ENCODE peak calls at places on chromosomes 1 and 21, in nine cellular contexts. One of them, this sample, is unnamed.

GRCh38 chr1:192489748-192490147 is 85.8 kb upstream of the RGS1 start:
- DNase-seq in thoracic aorta: peak
- DNase-seq in CD4-positive, alpha-beta T cell: peak
- DNase-seq in heart right ventricle: peak
- DNase-seq in breast epithelium: peak
- DNase-seq in Panc1: no peak
- DNase-seq in brain microvascular endothelial cell: peak
- DNase-seq in lung: no peak
- DNase-seq in GM23338: peak
- DNase-seq in this sample: no peak

GRCh38 chr1:3466366-3467075 is 12.1 kb downstream of the ARHGEF16 start:
- DNase-seq in GM23338: no peak
- DNase-seq in CD4-positive, alpha-beta T cell: no peak
- DNase-seq in brain microvascular endothelial cell: no peak
- DNase-seq in Panc1: no peak
- DNase-seq in lung: no peak
- DNase-seq in breast epithelium: no peak
- DNase-seq in heart right ventricle: no peak
- DNase-seq in thoracic aorta: no peak
- DNase-seq in this sample: peak

GRCh38 chr21:42317341-42317741 is 2.1 kb upstream of the TFF3 start:
- DNase-seq in lung: no peak
- DNase-seq in thoracic aorta: no peak
- DNase-seq in Panc1: no peak
- DNase-seq in heart right ventricle: no peak
- DNase-seq in brain microvascular endothelial cell: no peak
- DNase-seq in CD4-positive, alpha-beta T cell: no peak
- DNase-seq in breast epithelium: no peak
- DNase-seq in GM23338: no peak
- DNase-seq in this sample: no peak

GRCh38 chr1:60923287-60924110 is 158.9 kb upstream of the NFIA start:
- DNase-seq in brain microvascular endothelial cell: no peak
- DNase-seq in thoracic aorta: no peak
- DNase-seq in CD4-positive, alpha-beta T cell: no peak
- DNase-seq in lung: no peak
- DNase-seq in Panc1: no peak
- DNase-seq in heart right ventricle: no peak
- DNase-seq in GM23338: no peak
- DNase-seq in breast epithelium: no peak
- DNase-seq in this sample: no peak

GRCh38 chr1:167516404-167517388 is 1.6 kb downstream of the CD247 start:
- DNase-seq in GM23338: no peak
- DNase-seq in lung: no peak
- DNase-seq in CD4-positive, alpha-beta T cell: peak
- DNase-seq in Panc1: no peak
- DNase-seq in thoracic aorta: no peak
- DNase-seq in heart right ventricle: no peak
- DNase-seq in brain microvascular endothelial cell: no peak
- DNase-seq in breast epithelium: no peak
- DNase-seq in this sample: no peak

GRCh38 chr1:206513312-206514111 is 6.2 kb downstream of the RASSF5 start:
- DNase-seq in CD4-positive, alpha-beta T cell: no peak
- DNase-seq in brain microvascular endothelial cell: peak
- DNase-seq in heart right ventricle: peak
- DNase-seq in thoracic aorta: peak
- DNase-seq in lung: no peak
- DNase-seq in GM23338: no peak
- DNase-seq in Panc1: no peak
- DNase-seq in breast epithelium: no peak
- DNase-seq in this sample: peak

GRCh38 chr1:215768303-215768702 is 201.2 kb downstream of the KCTD3 start:
- DNase-seq in breast epithelium: no peak
- DNase-seq in GM23338: no peak
- DNase-seq in heart right ventricle: no peak
- DNase-seq in thoracic aorta: no peak
- DNase-seq in brain microvascular endothelial cell: no peak
- DNase-seq in Panc1: no peak
- DNase-seq in CD4-positive, alpha-beta T cell: no peak
- DNase-seq in lung: no peak
- DNase-seq in this sample: no peak

GRCh38 chr1:207814469-207814868 is 62.6 kb downstream of the CD46 start:
- DNase-seq in Panc1: no peak
- DNase-seq in breast epithelium: no peak
- DNase-seq in brain microvascular endothelial cell: no peak
- DNase-seq in GM23338: no peak
- DNase-seq in lung: no peak
- DNase-seq in heart right ventricle: no peak
- DNase-seq in thoracic aorta: no peak
- DNase-seq in CD4-positive, alpha-beta T cell: no peak
- DNase-seq in this sample: no peak

GRCh38 chr1:154992721-154993571 is 440 bp upstream of the LENEP start:
- DNase-seq in Panc1: no peak
- DNase-seq in brain microvascular endothelial cell: peak
- DNase-seq in thoracic aorta: no peak
- DNase-seq in GM23338: peak
- DNase-seq in breast epithelium: no peak
- DNase-seq in heart right ventricle: no peak
- DNase-seq in lung: no peak
- DNase-seq in CD4-positive, alpha-beta T cell: no peak
- DNase-seq in this sample: peak

GRCh38 chr1:59150537-59151386 is 146.1 kb upstream of the FGGY start:
- DNase-seq in brain microvascular endothelial cell: peak
- DNase-seq in breast epithelium: peak
- DNase-seq in Panc1: peak
- DNase-seq in heart right ventricle: peak
- DNase-seq in lung: peak
- DNase-seq in thoracic aorta: peak
- DNase-seq in GM23338: no peak
- DNase-seq in CD4-positive, alpha-beta T cell: no peak
- DNase-seq in this sample: no peak

GRCh38 chr1:152047607-152047953 is 10.8 kb upstream of the S100A11 start:
- DNase-seq in Panc1: no peak
- DNase-seq in heart right ventricle: peak
- DNase-seq in thoracic aorta: peak
- DNase-seq in lung: no peak
- DNase-seq in GM23338: no peak
- DNase-seq in breast epithelium: peak
- DNase-seq in brain microvascular endothelial cell: no peak
- DNase-seq in CD4-positive, alpha-beta T cell: peak
- DNase-seq in this sample: no peak

GRCh38 chr1:170539154-170539553 is 7.2 kb downstream of the GORAB start:
- DNase-seq in Panc1: no peak
- DNase-seq in thoracic aorta: no peak
- DNase-seq in breast epithelium: no peak
- DNase-seq in heart right ventricle: no peak
- DNase-seq in lung: no peak
- DNase-seq in CD4-positive, alpha-beta T cell: no peak
- DNase-seq in brain microvascular endothelial cell: no peak
- DNase-seq in GM23338: no peak
- DNase-seq in this sample: no peak

GRCh38 chr1:223137402-223138100 is 5.5 kb downstream of the TLR5 start:
- DNase-seq in heart right ventricle: no peak
- DNase-seq in lung: peak
- DNase-seq in breast epithelium: no peak
- DNase-seq in brain microvascular endothelial cell: no peak
- DNase-seq in GM23338: no peak
- DNase-seq in CD4-positive, alpha-beta T cell: no peak
- DNase-seq in thoracic aorta: no peak
- DNase-seq in Panc1: no peak
- DNase-seq in this sample: no peak

GRCh38 chr1:187244623-187245022 is 415.9 kb downstream of the PLA2G4A start:
- DNase-seq in CD4-positive, alpha-beta T cell: no peak
- DNase-seq in lung: no peak
- DNase-seq in brain microvascular endothelial cell: no peak
- DNase-seq in breast epithelium: peak
- DNase-seq in heart right ventricle: no peak
- DNase-seq in GM23338: peak
- DNase-seq in Panc1: no peak
- DNase-seq in thoracic aorta: no peak
- DNase-seq in this sample: no peak

GRCh38 chr1:238457610-238458009 is 566.9 kb upstream of the ZP4 start:
- DNase-seq in CD4-positive, alpha-beta T cell: no peak
- DNase-seq in thoracic aorta: no peak
- DNase-seq in lung: no peak
- DNase-seq in brain microvascular endothelial cell: no peak
- DNase-seq in breast epithelium: no peak
- DNase-seq in GM23338: no peak
- DNase-seq in Panc1: no peak
- DNase-seq in heart right ventricle: no peak
- DNase-seq in this sample: no peak

GRCh38 chr1:116769561-116769977 is 15.3 kb downstream of the CD2 start:
- DNase-seq in thoracic aorta: no peak
- DNase-seq in CD4-positive, alpha-beta T cell: peak
- DNase-seq in breast epithelium: no peak
- DNase-seq in lung: no peak
- DNase-seq in Panc1: no peak
- DNase-seq in heart right ventricle: no peak
- DNase-seq in brain microvascular endothelial cell: peak
- DNase-seq in GM23338: no peak
- DNase-seq in this sample: no peak

GRCh38 chr1:24905979-24906720 is 23.9 kb downstream of the RUNX3 start:
- DNase-seq in thoracic aorta: no peak
- DNase-seq in brain microvascular endothelial cell: no peak
- DNase-seq in GM23338: no peak
- DNase-seq in breast epithelium: peak
- DNase-seq in lung: no peak
- DNase-seq in Panc1: no peak
- DNase-seq in heart right ventricle: no peak
- DNase-seq in CD4-positive, alpha-beta T cell: no peak
- DNase-seq in this sample: peak

GRCh38 chr21:45882641-45883040 is 98.9 kb upstream of the COL6A1 start:
- DNase-seq in lung: no peak
- DNase-seq in Panc1: no peak
- DNase-seq in heart right ventricle: no peak
- DNase-seq in CD4-positive, alpha-beta T cell: no peak
- DNase-seq in GM23338: no peak
- DNase-seq in thoracic aorta: no peak
- DNase-seq in breast epithelium: no peak
- DNase-seq in brain microvascular endothelial cell: no peak
- DNase-seq in this sample: peak

GRCh38 chr1:226764533-226764932 is 25.5 kb upstream of the ITPKB start:
- DNase-seq in Panc1: no peak
- DNase-seq in thoracic aorta: no peak
- DNase-seq in heart right ventricle: no peak
- DNase-seq in lung: no peak
- DNase-seq in GM23338: no peak
- DNase-seq in CD4-positive, alpha-beta T cell: no peak
- DNase-seq in brain microvascular endothelial cell: no peak
- DNase-seq in breast epithelium: no peak
- DNase-seq in this sample: no peak

GRCh38 chr1:181192277-181192676 is 103.8 kb downstream of the IER5 start:
- DNase-seq in Panc1: no peak
- DNase-seq in GM23338: no peak
- DNase-seq in CD4-positive, alpha-beta T cell: no peak
- DNase-seq in breast epithelium: no peak
- DNase-seq in thoracic aorta: no peak
- DNase-seq in lung: no peak
- DNase-seq in brain microvascular endothelial cell: no peak
- DNase-seq in heart right ventricle: no peak
- DNase-seq in this sample: no peak

GRCh38 chr1:225329041-225329440 is 98.8 kb downstream of the LBR start:
- DNase-seq in heart right ventricle: no peak
- DNase-seq in breast epithelium: no peak
- DNase-seq in GM23338: no peak
- DNase-seq in brain microvascular endothelial cell: no peak
- DNase-seq in Panc1: no peak
- DNase-seq in thoracic aorta: no peak
- DNase-seq in lung: no peak
- DNase-seq in CD4-positive, alpha-beta T cell: no peak
- DNase-seq in this sample: no peak

GRCh38 chr1:27503961-27504587 is 14.1 kb upstream of the WASF2 start:
- DNase-seq in brain microvascular endothelial cell: no peak
- DNase-seq in lung: no peak
- DNase-seq in GM23338: no peak
- DNase-seq in Panc1: no peak
- DNase-seq in CD4-positive, alpha-beta T cell: no peak
- DNase-seq in thoracic aorta: no peak
- DNase-seq in heart right ventricle: no peak
- DNase-seq in breast epithelium: no peak
- DNase-seq in this sample: no peak

GRCh38 chr1:206575165-206575893 is 36.9 kb downstream of the EIF2D start:
- DNase-seq in lung: peak
- DNase-seq in CD4-positive, alpha-beta T cell: peak
- DNase-seq in Panc1: no peak
- DNase-seq in heart right ventricle: peak
- DNase-seq in brain microvascular endothelial cell: peak
- DNase-seq in thoracic aorta: no peak
- DNase-seq in breast epithelium: no peak
- DNase-seq in GM23338: peak
- DNase-seq in this sample: no peak

GRCh38 chr1:204258213-204259115 is 44.7 kb upstream of the GOLT1A start:
- DNase-seq in heart right ventricle: peak
- DNase-seq in brain microvascular endothelial cell: peak
- DNase-seq in thoracic aorta: no peak
- DNase-seq in lung: peak
- DNase-seq in breast epithelium: no peak
- DNase-seq in GM23338: peak
- DNase-seq in CD4-positive, alpha-beta T cell: no peak
- DNase-seq in Panc1: peak
- DNase-seq in this sample: peak
- H3K27ac ChIP-seq in heart right ventricle: no peak
- H3K27ac ChIP-seq in brain microvascular endothelial cell: no peak
- H3K27ac ChIP-seq in thoracic aorta: no peak
- H3K27ac ChIP-seq in lung: no peak
- H3K27ac ChIP-seq in breast epithelium: no peak
- H3K27ac ChIP-seq in GM23338: no peak
- H3K27ac ChIP-seq in CD4-positive, alpha-beta T cell: no peak
- H3K27ac ChIP-seq in Panc1: no peak
- H3K27ac ChIP-seq in this sample: no peak

GRCh38 chr1:29379438-29380073 is 143.2 kb downstream of the PTPRU start:
- DNase-seq in breast epithelium: no peak
- DNase-seq in CD4-positive, alpha-beta T cell: no peak
- DNase-seq in lung: no peak
- DNase-seq in Panc1: peak
- DNase-seq in GM23338: peak
- DNase-seq in brain microvascular endothelial cell: peak
- DNase-seq in heart right ventricle: no peak
- DNase-seq in thoracic aorta: no peak
- DNase-seq in this sample: no peak
- TF ChIP-seq CTCF in breast epithelium: no peak
- TF ChIP-seq CTCF in CD4-positive, alpha-beta T cell: no peak
- TF ChIP-seq CTCF in lung: peak
- TF ChIP-seq CTCF in Panc1: peak
- TF ChIP-seq CTCF in GM23338: peak
- TF ChIP-seq CTCF in brain microvascular endothelial cell: peak
- TF ChIP-seq CTCF in heart right ventricle: peak
- TF ChIP-seq CTCF in thoracic aorta: no peak
- TF ChIP-seq CTCF in this sample: peak

GRCh38 chr1:85406081-85406480 is 58.9 kb downstream of the DDAH1 start:
- DNase-seq in heart right ventricle: no peak
- DNase-seq in Panc1: no peak
- DNase-seq in thoracic aorta: no peak
- DNase-seq in breast epithelium: no peak
- DNase-seq in GM23338: no peak
- DNase-seq in brain microvascular endothelial cell: no peak
- DNase-seq in lung: no peak
- DNase-seq in CD4-positive, alpha-beta T cell: no peak
- DNase-seq in this sample: no peak
- H3K27ac ChIP-seq in heart right ventricle: peak
- H3K27ac ChIP-seq in Panc1: peak
- H3K27ac ChIP-seq in thoracic aorta: peak
- H3K27ac ChIP-seq in breast epithelium: peak
- H3K27ac ChIP-seq in GM23338: no peak
- H3K27ac ChIP-seq in brain microvascular endothelial cell: peak
- H3K27ac ChIP-seq in lung: no peak
- H3K27ac ChIP-seq in CD4-positive, alpha-beta T cell: no peak
- H3K27ac ChIP-seq in this sample: no peak

GRCh38 chr1:151013518-151013917 is 5.3 kb downstream of the PRUNE1 start:
- DNase-seq in breast epithelium: no peak
- DNase-seq in heart right ventricle: peak
- DNase-seq in lung: peak
- DNase-seq in thoracic aorta: no peak
- DNase-seq in CD4-positive, alpha-beta T cell: no peak
- DNase-seq in brain microvascular endothelial cell: peak
- DNase-seq in GM23338: no peak
- DNase-seq in Panc1: no peak
- DNase-seq in this sample: no peak
- TF ChIP-seq CTCF in breast epithelium: no peak
- TF ChIP-seq CTCF in heart right ventricle: no peak
- TF ChIP-seq CTCF in lung: no peak
- TF ChIP-seq CTCF in thoracic aorta: no peak
- TF ChIP-seq CTCF in CD4-positive, alpha-beta T cell: no peak
- TF ChIP-seq CTCF in brain microvascular endothelial cell: peak
- TF ChIP-seq CTCF in GM23338: no peak
- TF ChIP-seq CTCF in Panc1: no peak
- TF ChIP-seq CTCF in this sample: no peak